ENCODE peak calls at places on chromosomes 6 and 20, in nine cellular contexts. U, A, Q, P, H, S, F, Y and G are unnamed samples.

GRCh38 chr20:40323411-40323810 is 365.6 kb downstream of the MAFB start:
- DNase-seq in A (no peak), H (no peak), U (no peak), Q (no peak), Y (no peak), P (no peak), S (no peak), F (no peak), G (peak; percentile 41)

GRCh38 chr6:111338843-111339242 is 144.2 kb downstream of the REV3L start:
- DNase-seq in P (no peak), Q (peak; percentile 53), A (no peak), F (no peak), U (peak; percentile 47), H (no peak), S (no peak), Y (no peak), G (no peak)

GRCh38 chr6:43447604-43448003 is 7.7 kb downstream of the DLK2 start:
- DNase-seq in S (no peak), P (no peak), Y (no peak), F (no peak), H (no peak), Q (no peak), U (no peak), A (no peak), G (no peak)

GRCh38 chr20:57020364-57020763 is 246.1 kb downstream of the BMP7 start:
- DNase-seq in A (no peak), Y (no peak), S (no peak), P (no peak), Q (no peak), F (no peak), H (no peak), U (no peak), G (no peak)

GRCh38 chr6:42084889-42085288 is 34.6 kb downstream of the TAF8 start:
- DNase-seq in F (no peak), U (no peak), S (no peak), Q (no peak), Y (no peak), A (no peak), H (no peak), P (no peak), G (no peak)

GRCh38 chr20:63021356-63022321 is 14.9 kb upstream of the BHLHE23 start:
- DNase-seq in U (no peak), A (no peak), S (no peak), H (peak; percentile 45), F (no peak), Q (no peak), Y (no peak), P (no peak), G (peak; percentile 61)

GRCh38 chr20:50141811-50142561 is 11.5 kb downstream of the PEDS1 start:
- DNase-seq in H (no peak), F (no peak), A (no peak), U (no peak), Q (no peak), P (no peak), Y (no peak), S (no peak), G (no peak)

GRCh38 chr20:20375862-20376261 is 8.0 kb downstream of the INSM1 start:
- DNase-seq in H (no peak), F (no peak), U (no peak), Q (no peak), P (no peak), A (no peak), Y (no peak), S (no peak), G (no peak)

GRCh38 chr6:8983202-8983688 is 547.9 kb upstream of the SLC35B3 start:
- DNase-seq in Q (peak; percentile 60), U (peak; percentile 20), S (peak; percentile 71), Y (peak; percentile 77), A (peak; percentile 8), P (peak; percentile 70), H (peak; percentile 69), F (no peak), G (peak; percentile 72)

GRCh38 chr6:118618676-118619377 is 32.6 kb downstream of the CEP85L start:
- DNase-seq in Y (peak; percentile 49), Q (peak; percentile 42), P (peak; percentile 73), S (peak; percentile 63), H (peak; percentile 66), A (no peak), U (peak; percentile 28), F (peak; percentile 26), G (peak; percentile 70)

GRCh38 chr6:170088349-170088951 is 202.4 kb downstream of the DLL1 start:
- DNase-seq in F (no peak), S (peak; percentile 54), A (no peak), U (peak; percentile 82), P (no peak), Y (no peak), H (peak; percentile 61), Q (no peak), G (peak; percentile 73)

GRCh38 chr6:137910424-137910834 is 43.4 kb downstream of the TNFAIP3 start:
- DNase-seq in S (peak; percentile 77), Q (no peak), P (no peak), A (no peak), F (no peak), H (no peak), Y (no peak), U (no peak), G (no peak)

GRCh38 chr6:109527989-109528388 is 45.0 kb upstream of the ZBTB24 start:
- DNase-seq in P (no peak), A (no peak), Q (peak; percentile 24), H (no peak), F (no peak), S (no peak), Y (no peak), U (no peak), G (no peak)